ENCODE peak calls at places on chromosomes 4 and X, in eight cellular contexts. W is fibroblast of the aortic adventitia, H is PC-3, T is body of pancreas, K is left ventricle myocardium inferior, R is dorsolateral prefrontal cortex, O is AG04449, D is GM23338. I is an unnamed sample.

GRCh38 chr4:176350671-176351070 is 30.9 kb downstream of the SPCS3 start:
- DNase-seq in T (no peak), D (no peak), O (no peak), R (no peak), W (no peak), H (no peak), K (no peak), I (no peak)

GRCh38 chrX:14412686-14413085 is 116.7 kb upstream of the GLRA2 start:
- DNase-seq in O (no peak), D (no peak), K (no peak), H (no peak), W (no peak), T (no peak), R (no peak), I (no peak)

GRCh38 chr4:95360911-95361695 is 187.7 kb downstream of the UNC5C start:
- DNase-seq in W (no peak), T (no peak), R (no peak), H (no peak), K (no peak), D (no peak), O (no peak), I (no peak)

GRCh38 chr4:81412941-81413488 is 58.7 kb downstream of the RASGEF1B start:
- DNase-seq in T (no peak), R (no peak), W (no peak), O (no peak), K (no peak), D (no peak), H (no peak), I (no peak)

GRCh38 chrX:105375816-105376215 is 155.3 kb upstream of the TEX13A start:
- DNase-seq in O (no peak), K (no peak), W (peak; percentile 43), R (no peak), H (no peak), T (no peak), D (no peak), I (peak; percentile 71)

GRCh38 chr4:140611854-140612253 is 43.1 kb upstream of the UCP1 start:
- DNase-seq in D (no peak), O (no peak), R (no peak), W (no peak), H (peak; percentile 57), K (no peak), T (no peak), I (no peak)

GRCh38 chrX:80876877-80877276 is 67.2 kb upstream of the BRWD3 start:
- DNase-seq in T (no peak), R (no peak), K (no peak), H (peak; percentile 56), W (peak; percentile 68), D (peak; percentile 43), O (no peak), I (peak; percentile 4)

GRCh38 chr4:128862608-128863313 is 53.3 kb downstream of the JADE1 start:
- DNase-seq in T (no peak), D (no peak), H (no peak), W (no peak), R (no peak), K (no peak), O (no peak), I (no peak)

GRCh38 chrX:102765217-102765616 is 44.7 kb downstream of the GPRASP3 start:
- DNase-seq in T (no peak), O (no peak), W (peak; percentile 88), K (no peak), R (no peak), D (no peak), H (peak; percentile 85), I (peak; percentile 15)

GRCh38 chr4:34878961-34879360 is 1365.4 kb downstream of the ARAP2 start:
- DNase-seq in D (peak; percentile 28), T (no peak), H (no peak), R (no peak), O (no peak), W (no peak), K (no peak), I (no peak)

GRCh38 chr4:20532096-20532495 is 168.2 kb upstream of the PACRGL start:
- DNase-seq in T (no peak), O (no peak), K (no peak), R (no peak), W (no peak), D (no peak), H (no peak), I (no peak)

GRCh38 chr4:92305148-92305877 is 1.5 kb downstream of the GRID2 start:
- DNase-seq in W (peak; percentile 37), K (peak; percentile 25), T (peak; percentile 66), O (no peak), D (peak; percentile 95), H (peak; percentile 63), R (peak; percentile 72), I (peak; percentile 62)

GRCh38 chrX:45824471-45824870 is 623.8 kb upstream of the DIPK2B start:
- DNase-seq in K (no peak), H (peak; percentile 96), R (no peak), O (peak; percentile 70), D (peak; percentile 27), W (peak; percentile 93), T (peak; percentile 17), I (peak; percentile 78)

DNA sequence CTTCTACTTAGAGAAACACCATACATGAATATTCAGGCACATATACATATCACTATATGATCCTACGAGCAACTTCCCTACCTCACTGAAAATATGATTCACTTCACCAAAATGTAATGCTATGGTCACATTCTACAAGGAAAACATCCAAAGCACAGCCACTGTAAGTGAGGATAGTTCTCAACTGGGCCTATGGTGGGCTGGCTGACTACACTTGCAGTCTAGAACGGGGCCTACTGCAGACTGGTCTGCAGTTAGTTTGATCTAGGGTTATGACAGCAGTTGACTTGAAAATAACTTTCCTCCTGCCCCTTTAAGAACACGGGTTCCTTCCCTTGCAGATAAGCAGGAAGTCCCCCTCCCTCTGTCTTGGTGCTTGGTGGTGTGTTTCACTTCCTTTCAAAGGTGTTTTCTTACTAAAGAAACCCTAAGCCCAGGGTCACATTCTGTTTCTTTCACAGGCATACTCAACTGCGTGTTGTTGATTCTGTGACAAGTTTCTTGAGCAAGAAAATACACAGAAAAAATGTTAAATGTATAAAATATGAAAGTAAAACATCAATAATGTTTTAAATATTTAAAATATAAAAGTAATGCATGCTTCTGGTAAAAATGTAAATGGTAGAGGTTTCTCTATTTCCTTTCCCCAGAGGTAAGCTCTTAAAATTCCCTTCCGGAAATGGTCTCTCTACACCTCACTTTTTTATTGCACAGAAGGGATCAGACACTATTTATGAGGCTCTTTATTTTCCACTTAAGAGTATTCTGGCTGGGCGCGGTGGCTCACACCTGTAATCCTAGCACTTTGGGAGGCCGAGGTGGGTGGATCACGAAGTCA is 18.0 kb upstream of the TMSB4X start:
- DNase-seq in R (no peak), W (peak; percentile 43), H (peak; percentile 55), D (peak; percentile 41), K (no peak), T (peak; percentile 26), O (no peak), I (peak; percentile 39)
- H3K4me3 ChIP-seq in R (no peak overlapping the region), W (no peak overlapping the region), H (no peak overlapping the region), D (no peak overlapping the region), K (no peak overlapping the region), T (no peak overlapping the region), O (no peak overlapping the region), I (no peak overlapping the region)

GRCh38 chr4:108783666-108784463 is 21.0 kb upstream of the ETNPPL start:
- DNase-seq in O (no peak), D (no peak), R (no peak), T (peak; percentile 24), W (peak; percentile 37), H (peak; percentile 25), K (no peak), I (no peak)
- TF ChIP-seq CTCF in O (peak; percentile 20), D (peak; percentile 32), R (peak; percentile 11), T (peak; percentile 34), W (peak; percentile 35), H (peak; percentile 40), K (peak; percentile 37), I (peak; percentile 60)

GRCh38 chr4:165439344-165439743 is 60.5 kb downstream of the CPE start:
- DNase-seq in W (no peak), K (no peak), H (peak; percentile 16), D (no peak), T (no peak), R (no peak), O (no peak), I (no peak)

GRCh38 chr4:165443276-165443675 is 64.5 kb downstream of the CPE start:
- DNase-seq in K (no peak), W (no peak), D (no peak), O (no peak), T (no peak), H (no peak), R (no peak), I (no peak)

GRCh38 chr4:165439981-165440380 is 61.2 kb downstream of the CPE start:
- DNase-seq in D (no peak), O (no peak), T (no peak), R (no peak), H (no peak), K (no peak), W (no peak), I (no peak)

DNA sequence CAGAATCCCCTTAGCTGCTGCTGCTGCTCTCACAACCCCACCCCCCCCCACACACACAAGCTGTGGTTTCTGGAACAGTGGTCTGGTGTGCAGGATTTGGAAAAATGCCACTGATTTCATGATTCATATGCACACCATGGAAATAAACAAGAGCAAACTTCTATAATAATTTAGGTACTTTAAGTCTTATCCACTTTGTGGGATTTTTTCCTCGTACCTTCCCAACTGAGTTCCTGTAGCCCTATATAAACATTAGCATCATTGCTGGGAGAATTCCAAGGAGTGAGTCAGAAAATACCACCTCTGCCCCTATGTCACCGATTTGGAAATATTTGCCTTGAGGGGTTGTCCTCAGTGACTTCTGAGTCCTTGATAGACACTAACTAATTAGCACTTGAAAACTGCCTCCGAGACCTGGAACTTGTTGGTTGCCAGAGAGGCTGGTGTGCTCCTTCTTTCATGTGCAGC is 61.6 kb downstream of the CPE start:
- DNase-seq in K (no peak), H (peak; percentile 85), D (peak; percentile 21), O (no peak), R (no peak), W (peak; percentile 80), T (no peak), I (peak; percentile 77)
- H3K4me3 ChIP-seq in K (no peak overlapping the region), H (peak overlapping the region; percentile 24), D (no peak overlapping the region), O (no peak overlapping the region), R (no peak overlapping the region), W (no peak overlapping the region), T (no peak overlapping the region), I (no peak overlapping the region)

GRCh38 chr4:121686265-121686664 is 10.5 kb downstream of the ANXA5 start:
- DNase-seq in D (no peak), T (no peak), R (no peak), W (no peak), K (no peak), H (peak; percentile 79), O (no peak), I (no peak)
- TF ChIP-seq CTCF in D (no peak), T (no peak), R (no peak), W (no peak), K (no peak), H (no peak), O (no peak), I (no peak)

DNA sequence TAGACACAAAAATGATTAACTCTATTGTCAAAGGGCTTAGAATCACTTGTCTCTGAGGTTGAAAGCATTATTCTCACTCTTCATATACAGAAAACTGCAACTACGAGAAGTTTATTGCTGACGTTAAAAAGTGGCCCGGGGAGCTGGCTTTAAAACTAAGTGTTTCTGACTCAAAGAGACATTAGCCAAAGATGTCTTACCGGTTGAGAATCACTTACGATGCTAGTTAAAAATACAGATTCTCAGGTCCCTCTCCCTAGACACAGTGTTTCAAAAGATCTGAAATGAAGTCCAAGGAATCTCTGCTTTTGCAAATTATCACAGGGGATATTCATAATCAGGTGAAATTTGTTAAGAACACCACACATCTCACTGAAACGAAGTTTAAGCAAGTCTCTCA is 1.2 kb downstream of the GNPDA2 start:
- DNase-seq in R (no peak), K (no peak), T (no peak), W (peak; percentile 32), D (no peak), H (no peak), O (no peak), I (no peak)
- H3K4me3 ChIP-seq in R (peak overlapping the region; percentile 85), K (peak overlapping the region; percentile 93), T (peak overlapping the region; percentile 53), W (peak overlapping the region; percentile 92), D (peak overlapping the region; percentile 62), H (peak overlapping the region; percentile 79), O (peak overlapping the region; percentile 83), I (peak overlapping the region; percentile 85)